ENCODE peak calls at places on chromosomes 13 and 19, in four cellular contexts. M, V, O and Z are unnamed samples. For H3K27me3, the result is how much of the 10 kb centered on the place peaks cover.

GRCh38 chr19:47195462-47195861 is 35.5 kb downstream of the BBC3 start:
- DNase-seq in O (no peak), V (no peak), M (no peak), Z (no peak)

GRCh38 chr19:4380254-4380727 is 20.1 kb downstream of the SH3GL1 start:
- DNase-seq in M (no peak), O (no peak), V (peak), Z (peak)

GRCh38 chr19:40960780-40961179 is 30.3 kb upstream of the CYP2B6 start:
- DNase-seq in O (no peak), M (no peak), V (no peak), Z (no peak)

GRCh38 chr13:112724788-112725345 is 35.0 kb downstream of the ATP11A start:
- DNase-seq in V (no peak), M (no peak), O (no peak), Z (no peak)

GRCh38 chr13:31957772-31958171 is 73.8 kb upstream of the FRY start:
- DNase-seq in M (no peak), O (no peak), V (no peak), Z (no peak)

GRCh38 chr13:90386090-90386489 is 961.4 kb upstream of the MIR17HG start:
- DNase-seq in M (no peak), V (no peak), O (no peak), Z (no peak)

GRCh38 chr19:45498411-45499195 is at the start of gene PPM1N:
- DNase-seq in O (no peak), V (no peak), M (no peak), Z (no peak)

GRCh38 chr19:45499196-45500180 is 1.2 kb downstream of the PPM1N start:
- DNase-seq in M (peak), V (peak), O (no peak), Z (no peak)

GRCh38 chr13:46641274-46642081 is 88.5 kb downstream of the LRCH1 start:
- DNase-seq in M (no peak), V (peak), O (no peak), Z (peak)

GRCh38 chr13:63455938-63456337 is 2040.3 kb upstream of the PCDH20 start:
- DNase-seq in M (no peak), V (no peak), O (no peak), Z (no peak)

GRCh38 chr19:46265217-46265828 is 31.5 kb upstream of the HIF3A start:
- DNase-seq in O (peak), M (peak), V (peak), Z (peak)

GRCh38 chr13:27496851-27497250 is 46.5 kb upstream of the MTIF3 start:
- DNase-seq in V (no peak), M (no peak), O (no peak), Z (no peak)

GRCh38 chr19:5172859-5173577 is 167.6 kb downstream of the PTPRS start:
- DNase-seq in O (peak), M (no peak), V (peak), Z (no peak)

GRCh38 chr19:35194022-35194984 is 34.2 kb downstream of the FAM187B start:
- DNase-seq in M (no peak), O (no peak), V (no peak), Z (no peak)

GRCh38 chr19:16191216-16191908 is 6.2 kb downstream of the FAM32A start:
- DNase-seq in V (no peak), M (no peak), O (no peak), Z (no peak)

GRCh38 chr13:24605923-24606372 is 74.3 kb upstream of the ATP12A start:
- DNase-seq in V (no peak), M (peak), O (no peak), Z (no peak)

GRCh38 chr19:58317481-58318072 is 9.2 kb upstream of the ZSCAN22 start:
- DNase-seq in O (no peak), V (no peak), M (no peak), Z (no peak)

GRCh38 chr19:4038057-4038456 is 28.6 kb downstream of the ZBTB7A start:
- DNase-seq in V (no peak), O (no peak), M (no peak), Z (no peak)

GRCh38 chr19:46350758-46351159 is 3.9 kb downstream of the PPP5C start:
- DNase-seq in V (peak), O (no peak), M (no peak), Z (no peak)

GRCh38 chr19:11479470-11480080 is 1.3 kb downstream of the ELAVL3 start:
- DNase-seq in M (no peak), V (peak), O (no peak), Z (no peak)

GRCh38 chr13:80337706-80338105 is 3.2 kb downstream of the SPRY2 start:
- DNase-seq in V (no peak), M (no peak), O (no peak), Z (no peak)

GRCh38 chr13:40190656-40191100 is 475.8 kb downstream of the FOXO1 start:
- DNase-seq in V (peak), O (peak), M (peak), Z (no peak)

GRCh38 chr13:79749985-79750551 is 269.1 kb downstream of the NDFIP2 start:
- DNase-seq in M (no peak), O (peak), V (peak), Z (peak)

GRCh38 chr19:8138201-8138600 is 11.2 kb downstream of the FBN3 start:
- DNase-seq in O (no peak), V (no peak), M (no peak), Z (no peak)

GRCh38 chr13:41457589-41458186 is 338 bp downstream of the RGCC start:
- DNase-seq in O (no peak), M (no peak), V (no peak), Z (no peak)

GRCh38 chr19:42831221-42832019 is 48.1 kb downstream of the PSG1 start:
- DNase-seq in O (no peak), M (no peak), V (no peak), Z (no peak)

GRCh38 chr13:34959489-34959888 is 17.4 kb downstream of the NBEA start:
- DNase-seq in O (no peak), M (no peak), V (no peak), Z (no peak)

GRCh38 chr19:35206379-35206778 is 22.2 kb downstream of the FAM187B start:
- DNase-seq in M (no peak), V (no peak), O (no peak), Z (no peak)

GRCh38 chr13:54424344-54424743 is 1395.7 kb downstream of the OLFM4 start:
- DNase-seq in O (no peak), V (no peak), M (no peak), Z (peak)

GRCh38 chr13:99119686-99120085 is 81.0 kb upstream of the UBAC2 start:
- DNase-seq in O (no peak), M (no peak), V (no peak), Z (no peak)

GRCh38 chr19:49431330-49431749 is 6.2 kb downstream of the GFY start:
- DNase-seq in M (no peak), V (no peak), O (no peak), Z (no peak)

GRCh38 chr13:30906411-30906990 is 430 bp downstream of the MEDAG start:
- DNase-seq in M (no peak), O (no peak), V (no peak), Z (peak)
- H3K27me3 ChIP-seq in M (under half), O (under half), V (under half), Z (under half)

GRCh38 chr13:97648171-97648880 is 214.4 kb downstream of the RAP2A start:
- DNase-seq in V (no peak), O (no peak), M (no peak), Z (no peak)
- H3K27me3 ChIP-seq in V (under half), O (under half), M (under half), Z (under half)

DNA sequence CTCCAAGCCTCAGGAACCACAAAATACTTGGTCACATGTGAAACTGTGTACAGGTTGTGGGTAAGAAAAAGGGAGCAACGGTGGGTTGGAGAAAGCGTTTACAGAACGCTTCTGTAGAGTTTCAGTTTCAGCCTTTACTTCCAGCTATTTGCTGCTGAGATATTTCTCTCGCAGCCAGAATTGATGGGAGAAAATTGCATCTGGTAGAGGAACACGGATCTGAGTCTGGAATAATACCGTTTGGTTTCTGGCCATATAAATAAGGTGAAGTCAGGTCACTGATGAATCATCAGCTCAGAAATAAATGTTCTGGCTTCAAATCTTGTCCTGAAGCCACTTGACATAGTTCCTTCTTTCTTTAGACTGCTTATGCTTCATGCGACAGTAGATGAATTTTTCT is 20.3 kb upstream of the RFC3 start:
- DNase-seq in O (no peak), V (peak), M (no peak), Z (no peak)
- H3K27me3 ChIP-seq in O (under half), V (under half), M (under half), Z (under half)

GRCh38 chr13:108345016-108345415 is 75.5 kb downstream of the TNFSF13B start:
- DNase-seq in M (no peak), O (no peak), V (no peak), Z (no peak)
- H3K27me3 ChIP-seq in M (under half), O (under half), V (under half), Z (under half)